ENCODE peak calls at places on chromosomes 1 and 21, in six cellular contexts. B is kidney, E is prostate gland, P is fibroblast of lung, W is heart left ventricle, S is cardiac muscle cell. J is an unnamed sample.
A peak's percentile ranks its signal among the peaks of the same experiment; 100 is the strongest.

GRCh38 chr1:13546791-13547190 is 33.0 kb upstream of the LRRC38 start:
- DNase-seq in B (no peak), E (no peak), P (no peak), W (no peak), S (no peak), J (no peak)

GRCh38 chr1:27267153-27267552 is 32.7 kb downstream of the WDTC1 start:
- DNase-seq in B (no peak), E (no peak), P (no peak), W (no peak), S (no peak), J (no peak)

GRCh38 chr1:48643193-48643592 is 133.5 kb downstream of the BEND5 start:
- DNase-seq in B (no peak), E (no peak), P (no peak), W (no peak), S (no peak), J (no peak)

GRCh38 chr1:1080122-1080753 is 6.1 kb upstream of the RNF223 start:
- DNase-seq in B (peak; percentile 91), E (no peak), P (peak; percentile 33), W (peak; percentile 60), S (peak; percentile 79), J (no peak)

GRCh38 chr1:26789612-26789865 is 1.8 kb downstream of the PIGV start:
- DNase-seq in B (no peak), E (no peak), P (no peak), W (no peak), S (no peak), J (no peak)

GRCh38 chr1:37641059-37641458 is 6.4 kb upstream of the RSPO1 start:
- DNase-seq in B (no peak), E (no peak), P (no peak), W (no peak), S (no peak), J (no peak)

GRCh38 chr1:61436016-61436415 is 288.9 kb downstream of the TM2D1 start:
- DNase-seq in B (no peak), E (no peak), P (no peak), W (no peak), S (no peak), J (no peak)

GRCh38 chr1:96557336-96557735 is 164.2 kb upstream of the PTBP2 start:
- DNase-seq in B (no peak), E (no peak), P (peak; percentile 40), W (no peak), S (no peak), J (no peak)

GRCh38 chr1:67431869-67432578 is 1.8 kb upstream of the SERBP1 start:
- DNase-seq in B (no peak), E (no peak), P (no peak), W (no peak), S (no peak), J (no peak)

GRCh38 chr1:160366731-160367515 is at the start of gene NHLH1:
- DNase-seq in B (no peak), E (no peak), P (no peak), W (no peak), S (no peak), J (no peak)

GRCh38 chr1:52542085-52542688 is 10.7 kb downstream of the TUT4 start:
- DNase-seq in B (no peak), E (no peak), P (no peak), W (no peak), S (no peak), J (no peak)

GRCh38 chr1:209672705-209673630 is 2.2 kb upstream of the G0S2 start:
- DNase-seq in B (no peak), E (no peak), P (no peak), W (no peak), S (no peak), J (peak; percentile 86)

GRCh38 chr21:18840239-18840638 is 436.7 kb upstream of the TMPRSS15 start:
- DNase-seq in B (no peak), E (no peak), P (no peak), W (no peak), S (no peak), J (peak; percentile 11)

GRCh38 chr1:39987869-39988268 is 32.9 kb downstream of the MFSD2A start:
- DNase-seq in B (no peak), E (peak; percentile 10), P (no peak), W (no peak), S (no peak), J (no peak)

GRCh38 chr1:21508580-21509350 is 458 bp upstream of the ALPL start:
- DNase-seq in B (peak; percentile 87), E (peak; percentile 44), P (peak; percentile 27), W (peak; percentile 68), S (peak; percentile 91), J (no peak)

GRCh38 chr21:26686278-26686677 is 113.2 kb upstream of the CYYR1 start:
- DNase-seq in B (no peak), E (no peak), P (no peak), W (no peak), S (no peak), J (peak; percentile 25)

GRCh38 chr1:240285541-240285940 is 193.9 kb downstream of the FMN2 start:
- DNase-seq in B (no peak), E (no peak), P (peak; percentile 54), W (no peak), S (no peak), J (no peak)

GRCh38 chr21:46139686-46140085 is 15.7 kb downstream of the FTCD start:
- DNase-seq in B (no peak), E (no peak), P (no peak), W (no peak), S (no peak), J (no peak)

GRCh38 chr1:39508857-39509305 is 17.4 kb downstream of the BMP8A start:
- DNase-seq in B (peak; percentile 57), E (no peak), P (peak; percentile 47), W (no peak), S (no peak), J (no peak)

GRCh38 chr1:104706631-104707147 is 957.0 kb downstream of the AMY1C start:
- DNase-seq in B (no peak), E (no peak), P (no peak), W (no peak), S (no peak), J (no peak)

GRCh38 chr1:14392887-14393365 is 205.6 kb upstream of the KAZN start:
- DNase-seq in B (no peak), E (no peak), P (no peak), W (no peak), S (no peak), J (no peak)

GRCh38 chr1:56375184-56375837 is 204.1 kb downstream of the PLPP3 start:
- DNase-seq in B (no peak), E (peak; percentile 23), P (peak; percentile 68), W (no peak), S (peak; percentile 55), J (no peak)

GRCh38 chr1:165629131-165629530 is 1.9 kb upstream of the MGST3 start:
- DNase-seq in B (no peak), E (no peak), P (no peak), W (no peak), S (no peak), J (no peak)

GRCh38 chr1:117368116-117369108 is 1.2 kb downstream of the MAN1A2 start:
- DNase-seq in B (no peak), E (no peak), P (no peak), W (no peak), S (no peak), J (peak; percentile 54)

GRCh38 chr1:10161541-10162290 is 48.7 kb upstream of the KIF1B start:
- DNase-seq in B (no peak), E (no peak), P (no peak), W (peak; percentile 44), S (no peak), J (no peak)

GRCh38 chr1:159845751-159846531 is 16.5 kb downstream of the VSIG8 start:
- DNase-seq in B (no peak), E (no peak), P (no peak), W (no peak), S (no peak), J (no peak)

GRCh38 chr21:42179316-42179715 is 39.6 kb upstream of the ABCG1 start:
- DNase-seq in B (no peak), E (no peak), P (no peak), W (no peak), S (no peak), J (no peak)

GRCh38 chr1:94792876-94793605 is 27.1 kb upstream of the SLC44A3 start:
- DNase-seq in B (no peak), E (no peak), P (peak; percentile 91), W (no peak), S (no peak), J (no peak)

GRCh38 chr1:46062651-46063319 is 69.6 kb downstream of the PIK3R3 start:
- DNase-seq in B (no peak), E (no peak), P (no peak), W (no peak), S (no peak), J (no peak)

GRCh38 chr1:169928438-169929209 is 34.9 kb upstream of the SCYL3 start:
- DNase-seq in B (no peak), E (no peak), P (peak; percentile 62), W (no peak), S (peak; percentile 57), J (peak; percentile 44)

GRCh38 chr1:214165850-214166374 is 115.0 kb upstream of the SMYD2 start:
- DNase-seq in B (no peak), E (no peak), P (no peak), W (no peak), S (no peak), J (peak; percentile 30)

GRCh38 chr21:39463308-39463707 is 11.5 kb downstream of the SH3BGR start:
- DNase-seq in B (no peak), E (no peak), P (no peak), W (no peak), S (no peak), J (no peak)
- H3K27ac ChIP-seq in B (no peak overlapping the region), E (no peak overlapping the region), P (no peak overlapping the region), W (no peak overlapping the region), S (no peak overlapping the region), J (no peak overlapping the region)

GRCh38 chr1:42950146-42950480 is 8.6 kb downstream of the SLC2A1 start:
- DNase-seq in B (no peak), E (no peak), P (peak; percentile 95), W (no peak), S (no peak), J (no peak)
- H3K4me1 ChIP-seq in B (peaks cover 39% of the 10 kb centered on the region), E (peaks cover 14% of the 10 kb centered on the region), P (peaks cover 10% of the 10 kb centered on the region), W (peaks cover 17% of the 10 kb centered on the region), S (peaks cover 53% of the 10 kb centered on the region), J (peaks cover 79% of the 10 kb centered on the region)

GRCh38 chr1:162732566-162733335 is 57.8 kb upstream of the HSD17B7 start:
- DNase-seq in B (peak; percentile 79), E (peak; percentile 87), P (no peak), W (peak; percentile 29), S (no peak), J (no peak)
- H3K27ac ChIP-seq in B (no peak overlapping the region), E (peak overlapping the region; percentile 82), P (no peak overlapping the region), W (peak overlapping the region; percentile 51), S (no peak overlapping the region), J (no peak overlapping the region)

DNA sequence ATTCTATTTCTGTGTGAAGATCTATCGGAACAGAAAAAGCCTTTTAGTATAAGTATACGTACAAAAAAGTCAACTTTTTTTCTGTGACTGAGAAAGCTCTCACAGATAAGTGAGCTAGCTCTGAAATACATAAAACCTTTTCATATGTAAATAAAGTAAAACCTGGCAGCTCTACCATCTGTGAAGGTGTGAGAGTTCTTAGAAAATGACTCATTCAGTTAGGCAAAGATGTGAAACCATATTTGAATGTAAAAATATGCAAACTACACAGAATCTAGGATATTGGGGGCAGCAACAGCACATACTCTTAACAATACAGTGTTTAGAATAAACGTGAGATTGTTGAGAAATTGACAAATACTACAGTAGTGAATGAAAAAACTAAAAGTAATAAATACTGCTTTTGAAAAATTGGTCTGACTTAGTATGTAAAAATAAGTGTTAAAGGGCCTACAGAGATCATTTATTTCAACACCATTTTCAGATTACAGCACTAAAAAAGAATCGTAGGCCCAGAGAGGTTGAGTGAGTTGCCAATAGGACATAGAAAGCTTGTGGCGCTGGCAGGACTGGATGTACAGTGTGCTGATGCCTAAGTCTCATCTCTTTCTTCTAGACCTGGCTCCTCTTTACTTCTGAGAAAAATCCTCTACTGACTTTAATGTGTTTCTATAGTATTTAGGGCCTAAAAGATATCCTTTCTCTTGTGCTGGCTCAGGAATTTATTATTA is 19.8 kb downstream of the ATP6V1G3 start:
- DNase-seq in B (no peak), E (no peak), P (peak; percentile 51), W (no peak), S (no peak), J (no peak)
- H3K4me1 ChIP-seq in B (no peaks in the 10 kb centered on the region), E (no peaks in the 10 kb centered on the region), P (no peaks in the 10 kb centered on the region), W (no peaks in the 10 kb centered on the region), S (no peaks in the 10 kb centered on the region), J (peaks cover 6% of the 10 kb centered on the region)

J was measured in foreskin keratinocyte.